ENCODE peak calls at places on chromosomes 2 and 18, in four cellular contexts. B is B cell, M is heart right ventricle, V is glutamatergic neuron. R is an unnamed sample.

GRCh38 chr18:23529597-23529996 is 26.3 kb downstream of the RMC1 start:
- DNase-seq in B (no peak), M (no peak), V (no peak), R (no peak)

GRCh38 chr2:161871113-161871512 is 202.9 kb downstream of the DPP4 start:
- DNase-seq in V (no peak), B (no peak), M (no peak), R (no peak)

GRCh38 chr2:133130548-133131246 is 437.6 kb downstream of the NCKAP5 start:
- DNase-seq in V (no peak), M (no peak), B (no peak), R (no peak)

GRCh38 chr18:7116832-7117389 is 686 bp downstream of the LAMA1 start:
- DNase-seq in M (no peak), B (no peak), V (peak), R (peak)

GRCh38 chr18:24369420-24369819 is 28.2 kb downstream of the OSBPL1A start:
- DNase-seq in V (no peak), M (no peak), B (no peak), R (no peak)

GRCh38 chr2:224572338-224572737 is 12.8 kb downstream of the CUL3 start:
- DNase-seq in M (no peak), B (no peak), V (no peak), R (no peak)

GRCh38 chr2:183032200-183032794 is 6.0 kb downstream of the NCKAP1 start:
- DNase-seq in B (no peak), V (no peak), M (no peak), R (no peak)

GRCh38 chr2:118386636-118387302 is 298.5 kb downstream of the INSIG2 start:
- DNase-seq in M (no peak), V (no peak), B (no peak), R (no peak)

GRCh38 chr18:32175265-32175664 is 14.6 kb upstream of the MEP1B start:
- DNase-seq in V (no peak), B (no peak), M (no peak), R (no peak)

GRCh38 chr2:84741182-84741822 is 139.6 kb downstream of the TRABD2A start:
- DNase-seq in M (peak), V (no peak), B (no peak), R (no peak)

GRCh38 chr2:229780856-229781773 is 66.8 kb upstream of the DNER start:
- DNase-seq in M (no peak), B (no peak), V (no peak), R (no peak)

GRCh38 chr18:79943608-79944125 is 7.8 kb downstream of the SLC66A2 start:
- DNase-seq in M (no peak), B (peak), V (no peak), R (no peak)

GRCh38 chr2:152047826-152048476 is 50.9 kb downstream of the CACNB4 start:
- DNase-seq in V (no peak), B (no peak), M (no peak), R (no peak)

GRCh38 chr2:152583512-152584188 is 133.6 kb downstream of the PRPF40A start:
- DNase-seq in V (no peak), B (no peak), M (no peak), R (no peak)

GRCh38 chr2:64700133-64700809 is 46.6 kb upstream of the SERTAD2 start:
- DNase-seq in V (no peak), B (no peak), M (no peak), R (no peak)

GRCh38 chr2:188897096-188897495 is 77.1 kb upstream of the COL3A1 start:
- DNase-seq in M (no peak), V (no peak), B (no peak), R (no peak)

GRCh38 chr2:191051825-191052778 is 38.1 kb upstream of the STAT1 start:
- DNase-seq in B (no peak), M (no peak), V (no peak), R (peak)

GRCh38 chr18:24959100-24959499 is 392.9 kb downstream of the ZNF521 start:
- DNase-seq in B (no peak), V (no peak), M (no peak), R (no peak)

GRCh38 chr2:58594762-58595161 is 353.6 kb upstream of the FANCL start:
- DNase-seq in V (no peak), B (no peak), M (no peak), R (no peak)

DNA sequence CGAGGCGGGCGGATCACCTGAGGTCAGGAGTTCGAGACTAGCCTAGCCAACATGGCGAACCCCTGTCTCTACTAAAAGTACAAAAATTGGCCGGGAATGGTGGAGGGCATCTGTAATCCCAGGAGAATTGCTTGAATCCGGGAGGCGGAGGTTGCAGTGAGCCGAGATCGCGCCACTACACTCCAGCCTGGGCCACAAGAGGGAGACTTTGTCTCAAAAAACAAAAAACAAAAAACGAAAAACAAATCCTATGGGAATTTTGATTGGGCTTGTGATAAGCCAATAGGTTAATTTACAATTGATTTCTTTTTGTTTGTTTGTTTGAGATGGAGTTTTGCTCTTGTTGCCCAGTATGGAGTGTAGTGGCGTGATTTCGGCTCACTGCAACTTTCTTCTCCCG is 24.2 kb upstream of the TOGARAM2 start:
- DNase-seq in V (peak), B (no peak), M (no peak), R (peak)
- TF ChIP-seq CTCF in V (peak), B (no peak), M (peak), R (peak)

DNA sequence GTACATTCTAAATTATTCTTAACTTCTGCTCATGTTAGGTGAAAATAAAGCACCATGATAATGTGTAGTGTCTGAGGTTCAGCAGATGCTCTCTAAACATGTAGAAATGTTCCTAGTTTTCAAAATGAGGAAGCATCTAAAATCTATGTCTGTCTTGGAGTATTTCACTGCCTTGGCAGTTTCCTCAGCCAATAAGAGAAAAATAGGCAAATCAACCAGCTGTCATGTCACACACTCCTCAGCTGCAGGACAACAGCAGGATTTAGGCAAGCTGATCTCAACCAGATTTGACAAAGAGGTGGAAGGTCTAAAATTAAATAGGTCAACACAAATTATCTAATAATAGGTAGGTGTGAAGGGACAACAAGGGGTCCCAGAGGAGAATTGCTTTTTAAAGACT is 164.1 kb upstream of the BOD1L2 start:
- DNase-seq in V (no peak), B (no peak), M (no peak), R (no peak)
- TF ChIP-seq CTCF in V (no peak), B (no peak), M (no peak), R (no peak)

DNA sequence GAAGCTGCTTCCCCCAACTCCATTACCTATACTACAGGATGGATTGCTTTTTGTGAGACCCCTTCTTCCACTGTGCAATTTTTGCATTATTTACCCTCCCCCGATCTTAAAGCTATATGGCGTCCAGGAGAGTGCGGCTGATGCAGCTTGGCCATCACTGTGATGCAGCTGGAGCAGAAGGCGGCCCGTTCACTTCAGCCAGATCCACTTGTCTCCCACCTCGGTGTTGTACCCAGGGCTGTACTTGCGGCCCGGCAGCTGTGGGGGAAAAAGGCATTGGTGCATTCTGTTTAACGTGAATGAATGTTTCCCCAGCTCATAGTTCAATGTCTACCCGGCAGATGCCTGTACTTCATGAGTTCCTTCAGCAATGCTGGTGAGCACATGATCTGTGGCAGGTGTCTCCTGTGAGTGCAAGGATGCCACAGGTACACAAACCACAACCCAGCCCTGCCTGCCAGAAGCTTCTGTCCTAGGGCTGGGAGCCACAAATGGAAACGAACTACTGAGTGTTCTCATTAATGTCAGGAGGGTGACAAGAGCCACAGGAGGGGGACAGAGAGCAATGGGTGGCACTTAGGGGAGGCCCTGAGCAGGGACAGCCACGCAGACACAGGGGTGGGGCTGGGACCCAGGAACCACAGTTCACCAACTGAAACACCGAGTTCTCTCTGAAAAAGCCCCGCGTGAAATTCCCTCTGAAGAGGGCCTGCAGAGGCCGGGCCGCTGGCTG is 64.0 kb downstream of the NDUFA10 start:
- DNase-seq in V (no peak), B (no peak), M (no peak), R (no peak)
- TF ChIP-seq CTCF in V (no peak), B (no peak), M (no peak), R (no peak)

GRCh38 chr2:116819355-116819754 is 995.1 kb upstream of the DDX18 start:
- DNase-seq in M (no peak), V (no peak), B (no peak), R (no peak)
- TF ChIP-seq CTCF in M (no peak), V (peak), B (no peak), R (peak)

GRCh38 chr2:10369269-10370255 is 66.9 kb downstream of the HPCAL1 start:
- DNase-seq in B (no peak), M (no peak), V (no peak), R (no peak)

GRCh38 chr2:10363861-10364610 is 61.3 kb downstream of the HPCAL1 start:
- DNase-seq in B (no peak), M (no peak), V (no peak), R (no peak)

GRCh38 chr2:10368491-10369231 is 66.0 kb downstream of the HPCAL1 start:
- DNase-seq in M (no peak), B (no peak), V (no peak), R (no peak)

GRCh38 chr2:10367472-10368439 is 65.1 kb downstream of the HPCAL1 start:
- DNase-seq in M (no peak), V (no peak), B (no peak), R (no peak)

DNA sequence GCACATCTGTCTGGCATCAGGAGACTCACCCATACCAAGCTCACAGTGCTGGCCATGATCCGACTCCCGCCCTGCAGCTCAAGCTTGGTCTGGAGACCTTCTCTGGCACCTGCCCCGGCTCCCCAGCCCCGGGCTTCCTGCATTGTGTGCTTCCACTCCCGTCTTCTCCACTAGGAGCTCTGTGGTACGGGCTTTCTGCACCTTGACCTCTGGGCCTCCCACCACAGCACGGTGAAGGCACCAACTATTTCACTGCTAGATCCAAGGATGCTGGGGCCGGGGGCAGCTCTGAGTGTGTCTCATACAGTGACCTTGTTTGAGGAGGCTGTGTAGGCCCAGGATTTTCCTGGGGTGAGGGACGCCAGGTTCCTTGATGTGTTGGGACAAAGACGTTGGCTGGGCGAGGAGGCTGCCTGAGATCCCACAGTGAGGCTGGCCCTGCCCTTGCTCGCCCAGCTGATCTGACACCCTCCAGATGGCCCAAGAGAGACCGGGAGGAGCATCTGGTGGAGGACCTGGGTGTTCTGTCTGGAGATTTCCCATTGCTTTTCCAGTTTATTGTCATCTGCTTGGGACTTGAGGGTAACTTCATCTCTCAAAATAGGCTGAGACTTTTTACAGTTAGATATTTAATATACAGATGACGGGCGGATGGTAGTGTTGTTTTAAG is 64.0 kb downstream of the HPCAL1 start:
- DNase-seq in M (no peak), V (no peak), B (no peak), R (no peak)
- TF ChIP-seq CTCF in M (no peak), V (no peak), B (no peak), R (no peak)